ENCODE peak calls at places on chromosomes 3 and 15, in eight cellular contexts. O is fibroblast of lung, G is mammary epithelial cell, V is hepatocyte, A is keratinocyte, F is endothelial cell of umbilical vein, B is HCT116, U is neural progenitor cell. I is an unnamed sample.

GRCh38 chr3:65607101-65607500 is 431.6 kb downstream of the MAGI1 start:
- DNase-seq in O (no peak), G (peak; percentile 57), V (no peak), A (no peak), F (no peak), B (no peak), U (no peak), I (no peak)

GRCh38 chr3:76021376-76021775 is 236.0 kb upstream of the ZNF717 start:
- DNase-seq in O (peak; percentile 58), G (no peak), V (no peak), A (no peak), F (no peak), B (no peak), U (no peak), I (no peak)

GRCh38 chr3:10526366-10526765 is 21.0 kb upstream of the ATP2B2 start:
- DNase-seq in O (no peak), G (no peak), V (no peak), A (no peak), F (no peak), B (no peak), U (no peak), I (no peak)

GRCh38 chr15:26624128-26624527 is 148.7 kb downstream of the GABRB3 start:
- DNase-seq in O (no peak), G (no peak), V (no peak), A (no peak), F (no peak), B (no peak), U (no peak), I (no peak)

GRCh38 chr3:60497922-60498321 is 753.3 kb downstream of the FHIT start:
- DNase-seq in O (peak; percentile 3), G (no peak), V (peak; percentile 9), A (no peak), F (no peak), B (no peak), U (no peak), I (no peak)

GRCh38 chr3:143648708-143649107 is 199.6 kb downstream of the SLC9A9 start:
- DNase-seq in O (peak; percentile 28), G (no peak), V (no peak), A (no peak), F (no peak), B (peak; percentile 19), U (peak; percentile 40), I (no peak)

GRCh38 chr3:185399629-185400339 is 36.8 kb downstream of the MAP3K13 start:
- DNase-seq in O (no peak), G (no peak), V (no peak), A (no peak), F (no peak), B (no peak), U (no peak), I (no peak)

GRCh38 chr15:40048155-40048792 is 9.3 kb upstream of the SRP14 start:
- DNase-seq in O (no peak), G (no peak), V (no peak), A (no peak), F (peak; percentile 38), B (no peak), U (no peak), I (no peak)

GRCh38 chr3:51684971-51685751 is 14.1 kb downstream of the TEX264 start:
- DNase-seq in O (no peak), G (no peak), V (no peak), A (no peak), F (peak; percentile 20), B (no peak), U (no peak), I (no peak)

GRCh38 chr3:127304121-127304744 is 16.4 kb upstream of the PRR20G start:
- DNase-seq in O (no peak), G (peak; percentile 82), V (peak; percentile 50), A (peak; percentile 90), F (no peak), B (peak; percentile 92), U (peak; percentile 30), I (no peak)

GRCh38 chr3:168025076-168025475 is 70.6 kb downstream of the GOLIM4 start:
- DNase-seq in O (peak; percentile 61), G (peak; percentile 9), V (no peak), A (no peak), F (peak; percentile 14), B (no peak), U (no peak), I (no peak)

GRCh38 chr3:141959921-141960554 is 83.6 kb downstream of the ATP1B3 start:
- DNase-seq in O (peak; percentile 61), G (peak; percentile 61), V (no peak), A (no peak), F (no peak), B (peak; percentile 12), U (no peak), I (no peak)

GRCh38 chr3:165635791-165636681 is 201.2 kb downstream of the BCHE start:
- DNase-seq in O (no peak), G (no peak), V (no peak), A (no peak), F (no peak), B (no peak), U (no peak), I (no peak)

GRCh38 chr15:87154771-87155170 is 1075.1 kb downstream of the AGBL1 start:
- DNase-seq in O (no peak), G (peak; percentile 95), V (no peak), A (peak; percentile 64), F (no peak), B (no peak), U (no peak), I (no peak)

GRCh38 chr3:150022406-150023238 is 51.9 kb upstream of the PFN2 start:
- DNase-seq in O (no peak), G (peak; percentile 10), V (peak; percentile 31), A (no peak), F (no peak), B (no peak), U (no peak), I (no peak)

GRCh38 chr3:56415672-56416071 is 52.6 kb downstream of the ERC2 start:
- DNase-seq in O (no peak), G (no peak), V (no peak), A (no peak), F (peak; percentile 39), B (no peak), U (no peak), I (no peak)

GRCh38 chr3:53711387-53711786 is 134.8 kb downstream of the CHDH start:
- DNase-seq in O (no peak), G (no peak), V (no peak), A (no peak), F (no peak), B (no peak), U (no peak), I (no peak)

GRCh38 chr15:62739507-62739906 is 303.0 kb upstream of the TPM1 start:
- DNase-seq in O (peak; percentile 8), G (peak; percentile 60), V (no peak), A (no peak), F (peak; percentile 14), B (no peak), U (no peak), I (no peak)

DNA sequence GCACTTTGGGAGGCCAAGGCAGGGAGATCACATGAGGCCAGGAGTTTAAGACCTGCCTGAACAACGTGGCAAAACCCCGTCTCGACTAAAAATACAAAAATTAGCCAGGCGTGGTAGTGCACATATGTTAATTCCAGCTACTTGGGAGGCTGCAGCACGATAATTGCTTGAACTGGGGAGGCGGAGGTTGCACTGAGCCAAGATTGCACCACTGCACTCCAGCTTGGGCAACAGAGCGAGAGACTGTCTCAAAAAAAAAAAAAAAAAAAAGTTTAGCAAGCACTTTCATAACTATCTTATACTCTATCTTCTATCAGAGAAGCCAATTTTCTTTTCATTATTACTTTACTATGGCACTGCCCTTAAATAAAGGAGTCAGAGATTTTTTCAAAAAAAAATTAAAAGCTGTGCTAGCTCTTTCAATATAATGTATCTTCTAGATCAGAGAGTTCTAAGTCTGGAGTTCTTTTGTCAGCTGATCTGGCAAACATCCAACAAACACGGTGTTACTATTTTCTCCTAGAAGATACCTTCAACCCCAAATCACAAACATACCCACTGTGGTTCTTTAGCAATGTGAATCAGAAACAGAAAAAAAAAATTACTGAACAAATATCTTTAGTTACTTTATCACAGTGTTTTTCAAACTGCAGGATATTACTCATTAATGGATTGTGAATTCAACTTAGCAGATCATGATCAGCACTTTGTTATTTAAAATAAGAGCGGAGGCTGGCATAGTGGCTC is 3.0 kb downstream of the ZNF770 start:
- DNase-seq in O (peak; percentile 28), G (no peak), V (peak; percentile 53), A (no peak), F (peak; percentile 83), B (no peak), U (no peak), I (no peak)
- H3K4me3 ChIP-seq in O (no peak overlapping the region), G (no peak overlapping the region), V (no peak overlapping the region), A (peak overlapping the region; percentile 18), F (peak overlapping the region; percentile 32), B (no peak overlapping the region), U (no peak overlapping the region), I (no peak overlapping the region)

DNA sequence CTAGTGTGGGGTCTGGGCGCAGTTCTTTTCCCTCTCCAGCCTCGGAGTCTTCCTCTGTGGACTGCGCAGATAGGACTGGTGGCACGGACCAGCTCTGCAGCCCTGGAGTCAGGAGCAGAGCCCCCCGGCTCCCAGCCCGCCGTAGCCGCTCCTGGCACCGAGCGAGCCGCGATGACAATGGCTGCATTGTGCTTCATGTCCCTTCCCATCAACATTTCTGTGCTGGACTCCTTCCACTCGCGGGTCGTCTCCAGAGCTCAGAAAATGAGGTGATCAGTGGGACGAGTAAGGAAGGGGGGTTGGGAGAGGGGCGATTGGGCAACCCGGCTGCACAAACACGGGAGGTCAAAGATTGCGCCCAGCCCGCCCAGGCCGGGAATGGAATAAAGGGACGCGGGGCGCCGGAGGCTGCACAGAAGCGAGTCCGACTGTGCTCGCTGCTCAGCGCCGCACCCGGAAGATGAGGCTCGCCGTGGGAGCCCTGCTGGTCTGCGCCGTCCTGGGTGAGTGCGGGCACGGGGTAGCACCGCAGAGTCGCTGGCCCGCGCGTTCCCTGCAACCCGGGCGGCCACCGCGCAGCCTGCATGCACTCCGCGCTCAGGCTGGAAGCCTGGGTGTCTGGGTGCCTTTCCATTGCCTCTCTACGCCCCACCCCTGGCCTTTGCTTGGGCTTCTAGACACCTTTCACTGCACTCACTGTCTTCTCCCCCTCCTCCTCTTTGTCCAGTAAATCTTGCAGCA is at the start of gene TF:
- DNase-seq in O (no peak), G (no peak), V (no peak), A (no peak), F (no peak), B (no peak), U (no peak), I (no peak)
- TF ChIP-seq EZH2 in O (peak; percentile 27), G (peak; percentile 38), V (no peak), A (peak; percentile 76), F (peak; percentile 38), B (no peak), U (no peak), I (no peak)

GRCh38 chr15:25088261-25088790 is 133.5 kb downstream of the SNRPN start:
- DNase-seq in O (no peak), G (no peak), V (no peak), A (no peak), F (no peak), B (no peak), U (no peak), I (no peak)
- H3K9me3 ChIP-seq in O (peaks cover 2% of the 10 kb centered on the region), G (peaks cover 73% of the 10 kb centered on the region), V (peaks cover 3% of the 10 kb centered on the region), A (peaks cover 38% of the 10 kb centered on the region), F (no peaks in the 10 kb centered on the region), B (peaks cover 71% of the 10 kb centered on the region), U (no peaks in the 10 kb centered on the region), I (peaks cover 2% of the 10 kb centered on the region)

DNA sequence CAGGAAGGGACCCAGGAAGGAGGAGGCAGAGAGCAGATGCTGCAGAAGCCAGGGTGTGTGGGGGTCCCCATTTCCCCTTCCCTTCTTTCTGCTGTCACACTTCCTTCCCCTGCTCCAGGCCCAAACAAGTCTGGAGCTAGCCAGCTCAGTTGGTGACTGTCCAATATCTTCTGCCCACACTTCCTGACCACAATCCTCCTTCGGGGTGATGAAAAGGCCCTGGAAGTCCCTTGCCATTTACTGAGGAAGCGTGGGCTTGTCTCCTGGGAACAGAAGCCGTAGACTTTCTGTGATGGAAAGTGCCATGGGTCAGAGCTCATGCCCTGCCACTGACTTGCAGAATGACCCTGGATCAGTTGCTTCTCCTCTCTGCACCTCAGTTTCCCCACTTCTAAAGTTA is 39.0 kb downstream of the ANAPC13 start:
- DNase-seq in O (no peak), G (peak; percentile 76), V (no peak), A (no peak), F (peak; percentile 35), B (no peak), U (no peak), I (no peak)
- H3K4me3 ChIP-seq in O (no peak overlapping the region), G (no peak overlapping the region), V (no peak overlapping the region), A (no peak overlapping the region), F (no peak overlapping the region), B (no peak overlapping the region), U (no peak overlapping the region), I (no peak overlapping the region)